ENCODE peak calls at places on chromosomes 3 and 15, in seven cellular contexts. U is PC-3, W is bronchial epithelial cell, H is foreskin fibroblast, X is fibroblast of lung, B is cardiac fibroblast, T is astrocyte of the spinal cord. K is an unnamed sample.

GRCh38 chr15:70077436-70077835 is 20.3 kb downstream of the TLE3 start:
- DNase-seq in U (no peak), T (no peak), X (no peak), W (no peak), H (no peak), B (no peak), K (no peak)

GRCh38 chr15:78949461-78949860 is 4.6 kb upstream of the CTSH start:
- DNase-seq in B (no peak), U (peak; percentile 64), H (no peak), W (no peak), X (no peak), T (no peak), K (no peak)

GRCh38 chr3:33115024-33115768 is 1.4 kb downstream of the CRTAP start:
- DNase-seq in H (peak; percentile 96), B (peak; percentile 91), U (peak; percentile 79), W (peak; percentile 87), T (peak; percentile 89), X (peak; percentile 93), K (peak; percentile 91)

GRCh38 chr15:53209396-53210042 is 419.4 kb upstream of the ONECUT1 start:
- DNase-seq in B (no peak), T (no peak), H (no peak), U (peak; percentile 25), X (peak; percentile 29), W (no peak), K (no peak)

GRCh38 chr3:50365080-50365841 is 5.9 kb upstream of the TMEM115 start:
- DNase-seq in B (peak; percentile 73), X (peak; percentile 58), H (peak; percentile 85), T (peak; percentile 60), W (peak; percentile 88), U (peak; percentile 82), K (peak; percentile 84)

GRCh38 chr15:40302288-40302886 is 5.3 kb downstream of the PLCB2 start:
- DNase-seq in B (no peak), T (no peak), H (no peak), W (no peak), U (no peak), X (no peak), K (no peak)

GRCh38 chr3:116020495-116020894 is 397.2 kb downstream of the GAP43 start:
- DNase-seq in H (peak; percentile 46), B (peak; percentile 14), W (peak; percentile 77), T (no peak), X (peak; percentile 71), U (no peak), K (peak; percentile 7)

GRCh38 chr15:29670266-29670665 is 152.0 kb downstream of the TJP1 start:
- DNase-seq in U (peak; percentile 48), X (peak; percentile 41), W (peak; percentile 76), B (no peak), H (no peak), T (no peak), K (no peak)

GRCh38 chr3:57758686-57759085 is 2.6 kb downstream of the SLMAP start:
- DNase-seq in X (peak; percentile 29), H (peak; percentile 20), T (peak; percentile 37), B (peak; percentile 15), U (peak; percentile 50), W (peak; percentile 33), K (peak; percentile 44)

GRCh38 chr15:58066042-58066867 is 744 bp upstream of the ALDH1A2 start:
- DNase-seq in X (peak; percentile 20), B (peak; percentile 65), U (peak; percentile 60), H (peak; percentile 81), W (no peak), T (peak; percentile 38), K (peak; percentile 55)
- TF ChIP-seq CTCF in X (peak; percentile 68), B (peak; percentile 68), U (peak; percentile 76), H (peak; percentile 92), W (peak; percentile 97), T (peak; percentile 83), K (peak; percentile 86)

GRCh38 chr3:121975702-121976302 is 46.2 kb downstream of the ILDR1 start:
- DNase-seq in U (peak; percentile 59), H (peak; percentile 15), X (no peak), B (no peak), W (peak; percentile 27), T (no peak), K (no peak)
- TF ChIP-seq CTCF in U (peak; percentile 51), H (no peak), X (no peak), B (no peak), W (no peak), T (no peak), K (no peak)

DNA sequence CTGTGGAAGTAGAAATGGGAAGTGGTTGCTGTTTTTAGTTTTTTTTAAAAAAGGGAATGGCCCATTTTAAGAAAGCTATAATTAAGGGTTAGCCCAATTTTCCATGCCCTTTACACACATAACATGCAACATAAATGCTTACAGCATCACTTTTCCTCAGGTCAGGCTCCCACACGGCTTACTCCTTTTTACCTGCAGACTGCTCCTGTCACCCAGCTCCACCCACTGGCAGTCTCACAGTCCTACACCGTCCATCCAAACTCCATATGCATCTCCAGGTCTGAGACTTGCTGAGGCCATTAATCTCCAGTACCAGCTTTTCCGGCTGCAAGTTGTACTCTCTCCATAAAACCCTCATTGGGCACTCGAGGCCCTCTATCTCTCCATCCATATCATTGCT is 19.7 kb downstream of the MORC1 start:
- DNase-seq in T (no peak), H (no peak), W (peak; percentile 22), X (no peak), B (no peak), U (peak; percentile 51), K (peak; percentile 42)
- TF ChIP-seq CTCF in T (peak; percentile 10), H (no peak), W (peak; percentile 37), X (no peak), B (no peak), U (peak; percentile 60), K (peak; percentile 47)

GRCh38 chr15:71128939-71129562 is 13.8 kb downstream of the THSD4 start:
- DNase-seq in U (peak; percentile 67), W (peak; percentile 68), T (no peak), B (no peak), X (no peak), H (peak; percentile 29), K (no peak)

GRCh38 chr15:71129660-71130059 is 14.4 kb downstream of the THSD4 start:
- DNase-seq in B (no peak), U (no peak), W (no peak), H (no peak), T (no peak), X (no peak), K (no peak)

GRCh38 chr15:71124937-71125755 is 9.9 kb downstream of the THSD4 start:
- DNase-seq in B (no peak), U (no peak), W (no peak), X (no peak), T (peak; percentile 67), H (peak; percentile 36), K (no peak)

GRCh38 chr15:71127083-71127482 is 11.8 kb downstream of the THSD4 start:
- DNase-seq in X (no peak), W (no peak), T (no peak), U (no peak), B (no peak), H (no peak), K (no peak)

DNA sequence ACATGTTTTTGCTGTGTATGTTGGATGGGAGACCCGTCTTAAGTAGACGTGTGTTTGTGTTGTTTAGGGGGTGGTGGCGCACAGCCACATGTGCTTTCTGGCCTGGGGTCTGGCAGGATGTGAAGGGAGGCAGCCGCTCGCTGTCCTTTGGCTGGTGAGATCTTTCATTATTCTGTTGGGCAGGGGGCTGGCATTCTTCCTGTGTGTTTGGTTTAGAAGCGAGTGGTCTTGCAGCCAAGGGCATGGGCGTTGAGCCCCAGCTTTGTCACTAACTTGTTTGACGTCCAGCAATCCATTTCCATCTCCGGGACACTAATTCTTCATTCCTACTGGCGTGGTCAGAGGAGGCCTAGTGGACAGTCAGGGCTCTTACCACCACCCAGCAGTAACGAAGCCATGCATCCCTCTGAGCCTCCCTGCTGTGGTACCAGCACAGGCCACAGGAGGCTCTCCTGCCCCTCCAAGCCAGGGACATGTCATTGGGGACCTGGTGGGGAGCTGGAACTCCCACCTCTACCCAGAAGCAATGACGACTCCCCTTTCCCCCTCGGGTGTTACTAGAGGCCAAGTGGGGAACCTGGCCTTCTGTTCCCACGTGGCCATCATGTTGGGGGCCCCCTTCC is 10.7 kb downstream of the THSD4 start:
- DNase-seq in W (no peak), T (no peak), U (no peak), X (no peak), B (no peak), H (no peak), K (no peak)
- TF ChIP-seq CTCF in W (peak; percentile 12), T (peak; percentile 44), U (no peak), X (peak; percentile 54), B (peak; percentile 41), H (peak; percentile 5), K (no peak)

GRCh38 chr3:179766416-179767133 is 113.7 kb downstream of the USP13 start:
- DNase-seq in T (no peak), H (no peak), B (no peak), U (no peak), X (no peak), W (no peak), K (no peak)

GRCh38 chr3:179765396-179765795 is 112.6 kb downstream of the USP13 start:
- DNase-seq in H (peak; percentile 29), X (no peak), B (no peak), U (no peak), W (no peak), T (no peak), K (no peak)

GRCh38 chr3:179771797-179772196 is 119.0 kb downstream of the USP13 start:
- DNase-seq in T (no peak), W (peak; percentile 20), X (no peak), U (no peak), H (no peak), B (no peak), K (no peak)

GRCh38 chr3:179769411-179770247 is 116.8 kb downstream of the USP13 start:
- DNase-seq in B (no peak), W (no peak), T (no peak), X (no peak), U (no peak), H (no peak), K (no peak)

GRCh38 chr3:179768080-179768479 is 115.2 kb downstream of the USP13 start:
- DNase-seq in W (peak; percentile 53), T (peak; percentile 71), U (peak; percentile 90), B (peak; percentile 65), H (peak; percentile 88), X (peak; percentile 75), K (peak; percentile 69)
- TF ChIP-seq CTCF in W (peak; percentile 62), T (peak; percentile 65), U (peak; percentile 87), B (peak; percentile 72), H (peak; percentile 70), X (peak; percentile 63), K (peak; percentile 60)

GRCh38 chr3:8341853-8342252 is 159.8 kb upstream of the LMCD1 start:
- DNase-seq in B (no peak), H (no peak), X (no peak), T (no peak), U (peak; percentile 9), W (peak; percentile 14), K (no peak)

GRCh38 chr3:8338424-8338823 is 163.2 kb upstream of the LMCD1 start:
- DNase-seq in X (no peak), U (no peak), T (no peak), B (no peak), H (no peak), W (no peak), K (no peak)

DNA sequence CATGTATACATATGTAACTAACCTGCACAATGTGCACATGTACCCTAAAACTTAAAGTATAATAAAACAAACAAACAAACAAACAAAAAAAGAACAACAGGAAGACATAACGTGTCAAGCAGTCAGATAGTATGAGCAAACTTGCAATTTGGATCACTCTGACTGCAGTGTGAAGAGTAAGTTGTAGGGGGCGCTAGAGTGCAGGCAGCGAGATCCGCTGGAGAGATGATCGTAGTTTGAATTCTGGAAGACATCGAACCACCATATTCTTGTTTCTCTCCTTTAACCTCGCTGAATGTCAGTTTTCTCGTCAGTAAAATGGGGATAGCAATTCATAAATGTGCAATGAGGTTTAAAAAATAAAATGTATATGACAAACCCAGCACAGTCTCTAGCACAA is 165.2 kb upstream of the LMCD1 start:
- DNase-seq in U (peak; percentile 11), T (no peak), B (no peak), X (no peak), W (no peak), H (no peak), K (no peak)
- TF ChIP-seq CTCF in U (peak; percentile 57), T (peak; percentile 35), B (no peak), X (peak; percentile 4), W (peak; percentile 17), H (peak; percentile 16), K (peak; percentile 21)

K was measured in MCF 10A.